ENCODE peak calls at places on chromosomes 13 and 19, in four cellular contexts. F is AG09309, X is endodermal cell, L is suprapubic skin. J is an unnamed sample.

GRCh38 chr13:98261165-98261672 is 84.2 kb upstream of the RNF113B start:
- DNase-seq in F (no peak), X (peak; percentile 36), L (no peak), J (no peak)

GRCh38 chr13:63305641-63306133 is 1890.0 kb upstream of the PCDH20 start:
- DNase-seq in F (no peak), X (no peak), L (no peak), J (no peak)

GRCh38 chr19:15463865-15464371 is 426 bp downstream of the RASAL3 start:
- DNase-seq in F (no peak), X (peak; percentile 70), L (no peak), J (no peak)

GRCh38 chr19:38362076-38362945 is 12.1 kb upstream of the PSMD8 start:
- DNase-seq in F (no peak), X (peak; percentile 98), L (peak; percentile 92), J (peak; percentile 54)

GRCh38 chr19:28633223-28634030 is 579.5 kb downstream of the UQCRFS1 start:
- DNase-seq in F (peak; percentile 39), X (peak; percentile 90), L (no peak), J (no peak)

GRCh38 chr19:42176990-42177685 is 40.3 kb downstream of the DEDD2 start:
- DNase-seq in F (no peak), X (peak; percentile 91), L (no peak), J (peak; percentile 74)

GRCh38 chr19:19606021-19606420 is 12.5 kb downstream of the PBX4 start:
- DNase-seq in F (no peak), X (no peak), L (no peak), J (no peak)

GRCh38 chr19:12202250-12202649 is 39.4 kb downstream of the ZNF136 start:
- DNase-seq in F (no peak), X (peak; percentile 49), L (no peak), J (no peak)

GRCh38 chr13:114111577-114111976 is 20.8 kb downstream of the RASA3 start:
- DNase-seq in F (no peak), X (peak; percentile 44), L (no peak), J (peak; percentile 98)

GRCh38 chr13:38334845-38335244 is 14.8 kb upstream of the UFM1 start:
- DNase-seq in F (no peak), X (no peak), L (no peak), J (no peak)

GRCh38 chr13:20573636-20574035 is 6.7 kb downstream of the IFT88 start:
- DNase-seq in F (no peak), X (no peak), L (no peak), J (no peak)

GRCh38 chr19:7783991-7784421 is 21.0 kb downstream of the CLEC4M start:
- DNase-seq in F (no peak), X (peak; percentile 53), L (no peak), J (peak; percentile 87)

GRCh38 chr13:100542546-100543156 is 45.9 kb downstream of the GGACT start:
- DNase-seq in F (peak; percentile 59), X (no peak), L (peak; percentile 28), J (peak; percentile 60)

GRCh38 chr19:8607386-8607785 is 3.1 kb downstream of the ADAMTS10 start:
- DNase-seq in F (no peak), X (no peak), L (no peak), J (no peak)

GRCh38 chr19:18470153-18470552 is 32.2 kb upstream of the ISYNA1 start:
- DNase-seq in F (no peak), X (peak; percentile 91), L (no peak), J (peak; percentile 38)

GRCh38 chr13:97502192-97502591 is 68.2 kb downstream of the RAP2A start:
- DNase-seq in F (no peak), X (no peak), L (no peak), J (peak; percentile 52)

GRCh38 chr19:17553256-17553655 is 2.2 kb upstream of the COLGALT1 start:
- DNase-seq in F (peak; percentile 84), X (no peak), L (no peak), J (peak; percentile 94)

GRCh38 chr19:36183455-36183741 is 31.1 kb downstream of the ZNF565 start:
- DNase-seq in F (no peak), X (no peak), L (no peak), J (no peak)

GRCh38 chr13:105972811-105973590 is 562.5 kb downstream of the EFNB2 start:
- DNase-seq in F (no peak), X (no peak), L (no peak), J (no peak)

GRCh38 chr13:19781526-19781925 is 1.2 kb downstream of the PSPC1 start:
- DNase-seq in F (no peak), X (peak; percentile 41), L (no peak), J (no peak)

GRCh38 chr13:94660695-94661324 is 51.5 kb downstream of the SOX21 start:
- DNase-seq in F (no peak), X (no peak), L (no peak), J (peak; percentile 39)
- TF ChIP-seq CTCF in F (peak; percentile 38), X (peak; percentile 70), L (no peak), J (peak; percentile 42)

DNA sequence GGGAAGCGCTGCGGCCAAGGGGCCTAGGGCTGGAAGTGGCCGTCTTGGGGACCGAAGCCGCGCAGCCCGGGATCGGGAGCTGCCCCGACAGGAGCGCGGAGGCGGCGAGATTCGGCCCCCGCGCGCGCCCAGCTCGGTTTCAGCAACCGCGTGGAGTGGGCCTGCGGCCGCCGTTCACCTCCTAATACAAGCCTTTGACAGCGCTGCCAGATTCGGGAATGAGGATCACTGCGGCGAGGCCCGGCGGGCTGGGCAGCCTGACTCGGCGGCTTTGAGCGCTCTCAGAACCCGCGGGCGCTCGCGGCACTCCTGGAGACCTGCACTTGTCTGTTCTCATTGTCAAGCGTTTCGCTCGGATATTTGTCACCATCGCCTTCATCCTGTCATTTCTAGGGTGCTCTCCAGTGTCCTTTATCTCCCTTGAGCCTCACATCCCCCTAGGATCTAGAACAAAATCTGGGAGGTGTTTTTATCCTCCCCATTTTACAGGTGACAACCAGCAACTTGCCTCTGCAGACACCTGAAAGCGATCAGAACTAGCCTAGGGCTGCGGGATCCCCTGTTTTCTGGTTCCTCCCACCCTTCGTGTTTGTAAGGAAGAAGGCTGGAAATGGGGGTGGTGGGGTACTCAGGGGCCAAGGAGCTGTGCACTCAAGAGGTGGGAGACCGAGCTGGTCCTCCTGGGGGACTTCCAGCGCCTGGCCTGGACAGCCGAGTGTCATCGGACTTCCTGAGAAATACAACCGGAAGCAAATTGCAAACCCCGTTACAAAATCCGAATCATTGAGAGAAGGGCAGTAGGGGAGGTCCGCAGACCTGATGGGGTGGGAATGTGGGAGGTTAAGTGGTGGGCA is 1.5 kb upstream of the CDX2 start:
- DNase-seq in F (no peak), X (peak; percentile 63), L (peak; percentile 56), J (no peak)
- H3K4me3 ChIP-seq in F (no peak overlapping the region), X (no peak overlapping the region), L (no peak overlapping the region), J (no peak overlapping the region)

GRCh38 chr13:48749699-48750473 is 96.2 kb downstream of the CYSLTR2 start:
- DNase-seq in F (peak; percentile 92), X (peak; percentile 88), L (peak; percentile 93), J (peak; percentile 97)
- TF ChIP-seq CTCF in F (peak; percentile 72), X (peak; percentile 78), L (peak; percentile 45), J (peak; percentile 68)

GRCh38 chr19:35115538-35115951 is at the start of gene FXYD3:
- DNase-seq in F (no peak), X (no peak), L (no peak), J (no peak)
- H3K4me3 ChIP-seq in F (no peak within 1 kb of the TSS), X (peak within 1 kb of the TSS; percentile 11), L (peak within 1 kb of the TSS; percentile 57), J (peak within 1 kb of the TSS; percentile 32)

DNA sequence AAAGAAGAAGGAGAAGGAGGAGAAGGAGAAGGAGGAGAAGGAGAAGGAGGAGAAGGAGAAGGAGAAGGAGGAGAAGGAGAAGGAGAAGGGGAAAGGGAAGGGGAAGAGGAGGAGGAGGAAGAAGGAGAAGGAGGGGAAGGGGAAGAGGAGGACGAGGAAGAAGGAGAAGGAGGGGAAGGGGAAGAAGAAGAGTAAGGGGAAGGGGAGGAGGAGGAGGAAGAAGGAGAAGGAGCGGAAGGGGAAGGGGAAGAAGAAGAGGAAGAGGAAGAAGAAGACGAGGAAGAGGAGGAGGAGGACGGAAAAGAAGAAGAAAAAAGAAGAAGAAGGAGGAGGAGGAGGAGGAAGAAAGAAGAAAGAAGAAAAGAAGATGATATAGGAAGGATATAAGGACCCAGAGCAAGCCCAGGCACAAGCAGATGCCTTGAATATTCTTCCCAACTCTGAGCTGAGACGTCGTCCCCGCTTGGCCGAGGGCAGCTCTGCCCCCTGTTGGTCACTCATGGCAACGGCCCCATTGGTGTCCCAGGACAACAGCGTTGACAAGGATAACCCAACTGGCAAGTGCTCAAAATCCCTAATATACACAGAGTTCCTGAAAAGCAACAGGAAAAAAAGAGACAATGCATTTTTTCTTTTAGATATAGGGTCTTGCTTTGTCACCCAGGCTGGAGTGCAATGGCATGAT is 30.6 kb upstream of the IGSF23 start:
- DNase-seq in F (no peak), X (peak; percentile 93), L (no peak), J (peak; percentile 29)
- TF ChIP-seq CTCF in F (peak; percentile 80), X (peak; percentile 96), L (peak; percentile 16), J (peak; percentile 69)

DNA sequence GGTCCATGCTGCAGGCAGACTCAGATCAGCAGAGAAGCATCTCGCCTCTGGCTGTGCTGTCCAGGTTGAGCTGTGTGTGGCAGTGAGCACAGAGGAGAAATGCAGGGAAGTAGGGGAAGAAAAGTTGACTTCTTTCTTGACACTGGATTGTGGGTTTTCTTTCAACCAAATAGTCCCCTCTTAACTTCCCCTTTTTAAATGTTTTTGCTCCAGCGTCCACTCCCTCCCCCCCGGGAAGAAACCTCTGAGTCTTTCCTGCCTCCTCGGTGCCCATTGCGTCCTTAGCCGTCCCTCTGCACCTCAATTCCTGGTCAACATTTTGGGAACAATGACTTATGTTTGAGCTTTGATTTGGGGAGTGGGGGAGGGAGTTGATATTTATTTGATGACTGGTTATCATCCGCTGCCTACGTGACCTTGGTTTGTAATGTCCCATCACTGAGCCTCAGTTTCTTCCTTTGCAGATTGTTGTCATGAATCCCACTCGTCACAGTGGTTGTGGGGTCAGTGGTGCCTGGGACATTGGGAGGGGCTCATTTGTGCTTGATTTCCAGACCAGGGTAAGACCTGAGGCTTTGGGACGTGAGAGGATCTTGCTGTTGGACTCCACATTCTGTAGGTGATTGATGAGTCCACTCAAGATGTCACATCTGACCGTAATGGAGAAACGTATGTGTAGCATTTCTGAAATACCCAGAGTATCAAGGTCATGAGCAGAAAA is at the start of gene LILRB2:
- DNase-seq in F (no peak), X (no peak), L (peak; percentile 47), J (no peak)
- H3K4me3 ChIP-seq in F (no peak within 1 kb of the TSS), X (no peak within 1 kb of the TSS), L (peak within 1 kb of the TSS; percentile 18), J (no peak within 1 kb of the TSS)

J was measured in fibroblast of villous mesenchyme.